ENCODE peak calls at places on chromosomes 1 and 21, in seven cellular contexts. M is astrocyte, U is lung, Y is caudate nucleus, R is aorta, I is hepatocyte, H is SJSA1. X is an unnamed sample.

GRCh38 chr1:107474877-107475612 is 334.2 kb downstream of the NTNG1 start:
- DNase-seq in M (peak), U (no peak), Y (no peak), R (no peak), I (no peak), H (no peak), X (no peak)

GRCh38 chr1:207993477-207994445 is 82.8 kb upstream of the CD34 start:
- DNase-seq in M (no peak), U (no peak), Y (no peak), R (no peak), I (no peak), H (peak), X (no peak)

GRCh38 chr1:56590520-56591011 is 11.2 kb upstream of the PLPP3 start:
- DNase-seq in M (peak), U (no peak), Y (no peak), R (no peak), I (no peak), H (no peak), X (no peak)

GRCh38 chr1:2482588-2482987 is 6.5 kb downstream of the PLCH2 start:
- DNase-seq in M (no peak), U (no peak), Y (no peak), R (no peak), I (no peak), H (no peak), X (no peak)

GRCh38 chr1:125118147-125118993 is 3933.6 kb downstream of the SRGAP2C start:
- DNase-seq in M (no peak), U (no peak), Y (no peak), R (peak), I (no peak), H (no peak), X (no peak)

GRCh38 chr21:15211491-15212133 is 146.8 kb upstream of the NRIP1 start:
- DNase-seq in M (no peak), U (no peak), Y (no peak), R (no peak), I (no peak), H (no peak), X (no peak)

GRCh38 chr1:3413975-3414710 is 40.3 kb upstream of the ARHGEF16 start:
- DNase-seq in M (no peak), U (no peak), Y (no peak), R (no peak), I (no peak), H (no peak), X (no peak)

GRCh38 chr1:239725933-239726332 is 339.6 kb downstream of the CHRM3 start:
- DNase-seq in M (no peak), U (no peak), Y (no peak), R (no peak), I (no peak), H (no peak), X (no peak)

GRCh38 chr1:94697839-94698238 is 122.3 kb upstream of the SLC44A3 start:
- DNase-seq in M (no peak), U (no peak), Y (no peak), R (no peak), I (peak), H (no peak), X (no peak)

GRCh38 chr1:3609769-3610157 is 1.5 kb downstream of the MEGF6 start:
- DNase-seq in M (no peak), U (no peak), Y (no peak), R (no peak), I (no peak), H (no peak), X (no peak)

GRCh38 chr1:18481190-18481920 is 625 bp downstream of the KLHDC7A start:
- DNase-seq in M (no peak), U (no peak), Y (no peak), R (no peak), I (no peak), H (no peak), X (no peak)

GRCh38 chr1:48036693-48037386 is 39.7 kb upstream of the TRABD2B start:
- DNase-seq in M (peak), U (no peak), Y (no peak), R (no peak), I (peak), H (no peak), X (no peak)

GRCh38 chr1:241713316-241713715 is 61.2 kb downstream of the WDR64 start:
- DNase-seq in M (no peak), U (no peak), Y (no peak), R (no peak), I (no peak), H (no peak), X (no peak)

GRCh38 chr1:147620543-147620942 is 49.8 kb downstream of the ACP6 start:
- DNase-seq in M (no peak), U (no peak), Y (no peak), R (no peak), I (no peak), H (no peak), X (no peak)

GRCh38 chr1:221987860-221988520 is 246.1 kb upstream of the DUSP10 start:
- DNase-seq in M (peak), U (no peak), Y (peak), R (no peak), I (no peak), H (no peak), X (no peak)

GRCh38 chr21:46037338-46038325 is 56.1 kb downstream of the COL6A1 start:
- DNase-seq in M (no peak), U (no peak), Y (no peak), R (no peak), I (no peak), H (no peak), X (no peak)

GRCh38 chr1:201696217-201696761 is 132.7 kb upstream of the IPO9 start:
- DNase-seq in M (peak), U (peak), Y (peak), R (peak), I (peak), H (peak), X (peak)

GRCh38 chr1:110879758-110880606 is 7.0 kb downstream of the CD53 start:
- DNase-seq in M (no peak), U (peak), Y (no peak), R (no peak), I (no peak), H (no peak), X (no peak)

GRCh38 chr1:32204943-32205361 is 519 bp upstream of the IQCC start:
- DNase-seq in M (no peak), U (no peak), Y (no peak), R (no peak), I (no peak), H (no peak), X (peak)

GRCh38 chr1:213292653-213293052 is 241.6 kb downstream of the RPS6KC1 start:
- DNase-seq in M (no peak), U (no peak), Y (no peak), R (no peak), I (no peak), H (no peak), X (no peak)

GRCh38 chr1:23625459-23625858 is 66.1 kb upstream of the RPL11 start:
- DNase-seq in M (no peak), U (no peak), Y (no peak), R (no peak), I (no peak), H (no peak), X (no peak)

GRCh38 chr1:154171880-154172279 is 17.0 kb upstream of the NUP210L start:
- DNase-seq in M (no peak), U (no peak), Y (no peak), R (no peak), I (no peak), H (no peak), X (no peak)

GRCh38 chr1:30194046-30194619 is 529.3 kb downstream of the MATN1 start:
- DNase-seq in M (no peak), U (peak), Y (no peak), R (no peak), I (no peak), H (peak), X (no peak)

GRCh38 chr1:30195424-30196134 is 527.8 kb downstream of the MATN1 start:
- DNase-seq in M (no peak), U (peak), Y (no peak), R (peak), I (no peak), H (peak), X (no peak)

GRCh38 chr1:30194741-30195423 is 528.5 kb downstream of the MATN1 start:
- DNase-seq in M (no peak), U (peak), Y (no peak), R (peak), I (no peak), H (peak), X (no peak)

GRCh38 chr1:30191154-30191702 is 532.2 kb downstream of the MATN1 start:
- DNase-seq in M (peak), U (peak), Y (no peak), R (peak), I (peak), H (peak), X (peak)

DNA sequence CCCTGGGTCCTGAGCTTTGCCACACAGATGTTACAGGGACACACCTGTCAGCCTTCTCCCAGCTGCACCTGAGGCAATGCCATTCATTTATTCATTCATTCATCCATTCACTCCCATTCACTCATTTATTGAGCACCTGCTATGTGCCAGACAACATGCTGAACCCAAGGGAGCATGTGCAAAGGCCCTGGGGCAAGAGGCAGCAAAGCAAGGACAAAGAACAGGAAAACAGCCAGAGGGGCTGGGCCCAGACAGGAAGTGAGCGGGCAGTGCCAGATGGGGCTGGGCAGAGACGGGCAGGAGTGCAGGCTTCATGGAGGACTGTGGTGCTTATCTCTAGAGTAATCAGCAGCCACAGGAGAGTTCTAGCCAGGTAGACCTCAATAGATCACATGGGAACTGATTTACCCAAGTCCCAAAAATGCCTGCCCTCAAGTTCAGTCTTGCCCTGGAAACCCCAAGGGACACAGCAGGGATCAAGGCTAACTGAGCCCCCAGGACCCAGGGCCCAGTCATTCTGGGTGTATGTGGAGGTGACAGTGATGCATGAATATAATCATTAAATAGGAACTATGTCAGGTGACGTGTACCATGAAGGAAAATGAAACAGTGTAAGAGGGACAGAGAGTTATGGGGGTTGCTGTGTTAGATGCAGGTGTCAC is 530.3 kb downstream of the MATN1 start:
- DNase-seq in M (no peak), U (peak), Y (no peak), R (peak), I (no peak), H (peak), X (no peak)
- H3K27ac ChIP-seq in M (no peak), U (no peak), Y (no peak), R (no peak), I (no peak), H (no peak), X (no peak)

DNA sequence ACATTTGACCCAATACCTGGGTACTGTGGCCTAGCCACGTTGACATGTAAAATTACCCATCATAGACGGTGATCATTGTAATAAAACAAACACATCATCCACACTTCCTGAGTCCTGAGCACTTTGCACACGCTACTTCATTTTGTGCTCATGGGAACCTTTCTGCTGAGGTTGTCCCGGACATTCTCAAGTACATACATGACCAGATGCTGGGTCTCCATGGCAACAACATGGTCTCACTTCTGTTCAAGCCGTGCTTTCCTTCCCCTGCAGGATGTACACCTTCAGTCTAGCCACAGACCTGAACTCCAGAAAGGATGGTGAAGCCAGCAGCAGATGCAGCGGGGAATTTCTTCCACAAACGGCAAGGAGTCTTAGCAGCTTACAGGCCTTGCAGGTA is 22.7 kb downstream of the UBASH3A start:
- DNase-seq in M (no peak), U (no peak), Y (no peak), R (no peak), I (no peak), H (no peak), X (no peak)
- H3K27ac ChIP-seq in M (no peak), U (no peak), Y (no peak), R (no peak), I (no peak), H (no peak), X (no peak)

DNA sequence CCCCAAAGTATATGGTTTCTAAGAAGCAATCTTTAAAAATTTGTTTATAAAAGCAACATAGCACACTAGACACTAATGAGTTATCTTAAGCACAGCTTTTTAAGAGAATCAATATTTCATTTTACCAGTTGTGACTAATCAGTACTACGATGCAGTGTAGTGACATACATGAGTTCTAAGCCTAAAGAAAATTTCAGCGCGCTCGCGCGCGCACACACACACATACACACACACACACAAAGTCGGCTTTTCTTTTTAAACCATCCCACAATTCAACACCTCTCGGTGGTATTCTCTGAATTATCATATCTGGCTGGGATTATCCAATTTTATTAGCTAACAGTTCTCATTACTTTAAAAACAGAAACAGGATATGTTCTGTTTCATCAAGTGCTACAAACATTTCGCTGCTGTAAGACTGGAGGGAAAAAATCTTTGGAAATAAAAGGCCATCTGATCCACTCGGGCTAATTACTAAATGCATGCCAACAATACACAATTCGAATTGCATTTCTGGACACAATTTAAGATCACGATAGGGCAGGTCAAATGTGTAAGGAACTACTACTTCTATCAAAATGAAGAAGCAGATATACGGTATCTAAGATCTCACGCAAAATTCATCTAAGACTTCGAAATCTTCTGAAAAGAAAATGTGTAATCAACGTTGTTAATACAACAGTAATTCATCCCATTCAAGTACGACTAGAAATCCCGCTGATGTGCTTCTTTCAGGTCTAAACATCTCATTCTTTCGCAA is 1.2 kb downstream of the TUT4 start:
- DNase-seq in M (peak), U (no peak), Y (no peak), R (no peak), I (peak), H (no peak), X (no peak)
- H3K27ac ChIP-seq in M (peak), U (peak), Y (peak), R (no peak), I (peak), H (no peak), X (peak)

DNA sequence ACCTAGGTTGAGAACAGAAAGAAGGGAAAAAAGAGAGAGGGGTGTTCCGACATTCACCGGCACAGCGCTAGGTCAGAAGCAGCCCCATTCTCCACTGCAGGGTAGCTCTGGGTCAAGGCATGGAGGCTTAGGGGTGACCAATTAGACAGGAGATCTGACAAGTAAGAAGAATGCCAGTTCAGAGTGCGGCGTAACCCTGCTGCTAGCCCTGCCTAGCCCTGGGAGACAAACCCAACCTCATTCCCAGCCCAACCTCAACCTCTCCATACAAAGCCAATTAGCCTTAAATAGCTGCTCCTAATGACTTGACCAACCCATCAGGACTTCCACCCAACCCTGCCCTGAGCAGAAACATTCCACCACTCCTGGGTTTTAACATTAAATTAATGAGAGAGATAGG is 3.4 kb downstream of the PRELP start:
- DNase-seq in M (no peak), U (no peak), Y (no peak), R (no peak), I (no peak), H (no peak), X (no peak)
- H3K27ac ChIP-seq in M (no peak), U (no peak), Y (no peak), R (peak), I (no peak), H (no peak), X (peak)

GRCh38 chr1:8089535-8090228 is 63.6 kb upstream of the ERRFI1 start:
- DNase-seq in M (peak), U (no peak), Y (no peak), R (no peak), I (peak), H (no peak), X (no peak)
- H3K27ac ChIP-seq in M (peak), U (no peak), Y (no peak), R (no peak), I (peak), H (peak), X (peak)

GRCh38 chr1:14100444-14100843 is 400.5 kb downstream of the PRDM2 start:
- DNase-seq in M (no peak), U (no peak), Y (no peak), R (no peak), I (no peak), H (no peak), X (no peak)

GRCh38 chr1:14103878-14104430 is 404.0 kb downstream of the PRDM2 start:
- DNase-seq in M (no peak), U (no peak), Y (no peak), R (no peak), I (no peak), H (no peak), X (no peak)

GRCh38 chr1:14102180-14102579 is 402.2 kb downstream of the PRDM2 start:
- DNase-seq in M (no peak), U (no peak), Y (no peak), R (no peak), I (no peak), H (no peak), X (no peak)

GRCh38 chr1:14106679-14107313 is 406.8 kb downstream of the PRDM2 start:
- DNase-seq in M (no peak), U (no peak), Y (no peak), R (no peak), I (no peak), H (no peak), X (no peak)

DNA sequence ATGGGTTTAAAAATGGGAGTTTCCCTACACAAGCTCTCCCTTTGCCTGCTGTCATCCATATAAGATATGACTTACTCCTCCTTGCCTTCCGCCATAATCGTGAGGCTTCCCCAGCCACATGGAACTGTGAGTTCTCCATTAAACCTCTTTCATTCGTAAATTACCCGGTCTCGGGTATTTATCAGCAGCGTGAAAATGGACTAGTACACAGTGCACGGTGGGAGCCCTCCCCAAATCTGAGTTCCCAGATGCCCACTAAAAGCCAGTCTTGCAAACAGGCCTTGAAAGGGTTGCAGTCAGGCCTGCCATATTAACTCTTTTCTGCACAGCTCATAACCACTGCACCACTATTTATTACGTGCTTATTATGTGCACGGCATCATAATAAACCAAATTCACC is 400.9 kb downstream of the PRDM2 start:
- DNase-seq in M (no peak), U (no peak), Y (no peak), R (no peak), I (no peak), H (no peak), X (no peak)
- H3K27ac ChIP-seq in M (no peak), U (no peak), Y (no peak), R (no peak), I (no peak), H (no peak), X (no peak)

GRCh38 chr21:43881918-43882317 is 16.9 kb downstream of the AGPAT3 start:
- DNase-seq in M (no peak), U (no peak), Y (no peak), R (no peak), I (no peak), H (no peak), X (no peak)

GRCh38 chr21:43881283-43881682 is 16.3 kb downstream of the AGPAT3 start:
- DNase-seq in M (no peak), U (no peak), Y (no peak), R (no peak), I (no peak), H (no peak), X (no peak)

GRCh38 chr21:43879348-43880110 is 14.5 kb downstream of the AGPAT3 start:
- DNase-seq in M (no peak), U (no peak), Y (no peak), R (no peak), I (no peak), H (no peak), X (no peak)

GRCh38 chr21:43877936-43878575 is 13.0 kb downstream of the AGPAT3 start:
- DNase-seq in M (no peak), U (no peak), Y (no peak), R (no peak), I (no peak), H (no peak), X (no peak)

GRCh38 chr21:43880111-43880985 is 15.3 kb downstream of the AGPAT3 start:
- DNase-seq in M (peak), U (peak), Y (no peak), R (no peak), I (no peak), H (no peak), X (no peak)
- H3K27ac ChIP-seq in M (no peak), U (no peak), Y (no peak), R (no peak), I (no peak), H (no peak), X (no peak)

GRCh38 chr1:45545019-45545493 is 5.6 kb upstream of the AKR1A1 start:
- DNase-seq in M (no peak), U (no peak), Y (no peak), R (no peak), I (no peak), H (no peak), X (no peak)
- H3K27ac ChIP-seq in M (no peak), U (no peak), Y (no peak), R (no peak), I (peak), H (no peak), X (no peak)

X was measured in uterus.